ENCODE peak calls at places on chromosomes 5 and 9, in five cellular contexts. J, R, B, X and M are unnamed samples.
A peak's percentile ranks its signal among the peaks of the same experiment; 100 is the strongest.

GRCh38 chr9:74736635-74737034 is 151.1 kb downstream of the TRPM6 start:
- DNase-seq in B (no peak), J (no peak), R (no peak), X (no peak), M (no peak)

GRCh38 chr5:83549681-83550080 is 78.1 kb downstream of the VCAN start:
- DNase-seq in J (no peak), B (no peak), R (no peak), X (no peak), M (no peak)

GRCh38 chr9:33637881-33638280 is 113.8 kb downstream of the ANKRD18B start:
- DNase-seq in B (no peak), J (no peak), R (no peak), X (no peak), M (no peak)

GRCh38 chr9:117779760-117780159 is 75.6 kb downstream of the TLR4 start:
- DNase-seq in X (no peak), B (no peak), J (no peak), R (peak; percentile 7), M (no peak)

GRCh38 chr9:114745108-114745848 is 60.6 kb downstream of the TNFSF15 start:
- DNase-seq in R (peak; percentile 13), X (peak; percentile 22), J (no peak), B (no peak), M (no peak)

GRCh38 chr5:1729641-1730486 is 69.8 kb downstream of the MRPL36 start:
- DNase-seq in R (no peak), X (no peak), B (peak; percentile 38), J (no peak), M (no peak)

GRCh38 chr9:125486109-125486508 is 220.9 kb downstream of the MAPKAP1 start:
- DNase-seq in B (no peak), R (no peak), J (no peak), X (no peak), M (no peak)

GRCh38 chr5:72619251-72619650 is 112.0 kb upstream of the ZNF366 start:
- DNase-seq in J (no peak), R (no peak), B (no peak), X (no peak), M (no peak)

GRCh38 chr5:41908374-41909079 is 4.4 kb downstream of the RIMOC1 start:
- DNase-seq in X (no peak), R (peak; percentile 46), B (no peak), J (no peak), M (no peak)

GRCh38 chr5:147455822-147456221 is 54.0 kb downstream of the DPYSL3 start:
- DNase-seq in J (no peak), X (no peak), B (no peak), R (no peak), M (no peak)

GRCh38 chr5:63145167-63145566 is 566.5 kb downstream of the LRRC70 start:
- DNase-seq in J (no peak), X (no peak), R (peak; percentile 27), B (no peak), M (no peak)

GRCh38 chr5:145915970-145916638 is 20.3 kb upstream of the SH3RF2 start:
- DNase-seq in X (no peak), B (no peak), R (no peak), J (no peak), M (no peak)

GRCh38 chr5:5079871-5080270 is 60.3 kb upstream of the ADAMTS16 start:
- DNase-seq in J (no peak), X (no peak), R (no peak), B (no peak), M (no peak)

GRCh38 chr5:73591102-73591695 is 25.7 kb downstream of the UTP15 start:
- DNase-seq in B (no peak), J (peak; percentile 39), X (peak; percentile 74), R (peak; percentile 91), M (peak; percentile 49)

GRCh38 chr5:13909271-13909670 is 35.2 kb downstream of the DNAH5 start:
- DNase-seq in R (no peak), B (no peak), X (no peak), J (no peak), M (no peak)

GRCh38 chr9:126347093-126347492 is 20.5 kb downstream of the MVB12B start:
- DNase-seq in J (no peak), R (no peak), B (no peak), X (no peak), M (no peak)

GRCh38 chr5:150599917-150600511 is 40.4 kb upstream of the SYNPO start:
- DNase-seq in B (no peak), J (no peak), X (no peak), R (peak; percentile 88), M (no peak)

GRCh38 chr5:1097381-1097893 is 14.4 kb downstream of the SLC12A7 start:
- DNase-seq in R (no peak), B (no peak), J (no peak), X (no peak), M (no peak)

GRCh38 chr9:133881671-133882381 is 110.3 kb downstream of the VAV2 start:
- DNase-seq in J (no peak), R (no peak), B (no peak), X (no peak), M (no peak)

GRCh38 chr9:136096505-136097001 is 1.5 kb upstream of the NACC2 start:
- DNase-seq in R (no peak), J (no peak), B (no peak), X (no peak), M (no peak)

GRCh38 chr5:109844695-109845094 is 155.0 kb downstream of the MAN2A1 start:
- DNase-seq in B (no peak), R (peak; percentile 42), X (no peak), J (no peak), M (no peak)

GRCh38 chr5:115599502-115599901 is 2.8 kb downstream of the TICAM2 start:
- DNase-seq in B (no peak), R (peak; percentile 68), J (peak; percentile 42), X (no peak), M (no peak)

GRCh38 chr5:82375488-82376294 is 97.5 kb upstream of the RPS23 start:
- DNase-seq in J (no peak), X (no peak), B (no peak), R (no peak), M (no peak)

GRCh38 chr9:125747765-125748510 is 765 bp downstream of the PBX3 start:
- DNase-seq in B (peak; percentile 59), R (peak; percentile 40), X (no peak), J (peak; percentile 65), M (peak; percentile 49)

GRCh38 chr5:97009212-97009898 is 73.5 kb downstream of the LNPEP start:
- DNase-seq in J (peak; percentile 13), X (no peak), R (peak; percentile 52), B (no peak), M (no peak)

GRCh38 chr5:44927335-44927734 is 118.6 kb downstream of the MRPS30 start:
- DNase-seq in X (no peak), R (no peak), J (no peak), B (no peak), M (no peak)

GRCh38 chr5:170632266-170632984 is 128.6 kb downstream of the KCNIP1 start:
- DNase-seq in R (no peak), B (no peak), X (no peak), J (no peak), M (peak; percentile 28)

GRCh38 chr5:81817086-81817485 is 66.2 kb upstream of the SSBP2 start:
- DNase-seq in X (no peak), R (no peak), J (no peak), B (no peak), M (no peak)

GRCh38 chr5:1331861-1332405 is 13.0 kb downstream of the CLPTM1L start:
- DNase-seq in J (no peak), B (no peak), R (no peak), X (no peak), M (no peak)

GRCh38 chr5:95281211-95281610 is 3.7 kb downstream of the MCTP1 start:
- DNase-seq in B (no peak), J (no peak), R (peak; percentile 5), X (no peak), M (no peak)

GRCh38 chr5:149457393-149457763 is 78.3 kb upstream of the IL17B start:
- DNase-seq in R (no peak), X (no peak), B (no peak), J (no peak), M (no peak)
- TF ChIP-seq CTCF in R (no peak), X (no peak), B (no peak), J (no peak), M (no peak)

DNA sequence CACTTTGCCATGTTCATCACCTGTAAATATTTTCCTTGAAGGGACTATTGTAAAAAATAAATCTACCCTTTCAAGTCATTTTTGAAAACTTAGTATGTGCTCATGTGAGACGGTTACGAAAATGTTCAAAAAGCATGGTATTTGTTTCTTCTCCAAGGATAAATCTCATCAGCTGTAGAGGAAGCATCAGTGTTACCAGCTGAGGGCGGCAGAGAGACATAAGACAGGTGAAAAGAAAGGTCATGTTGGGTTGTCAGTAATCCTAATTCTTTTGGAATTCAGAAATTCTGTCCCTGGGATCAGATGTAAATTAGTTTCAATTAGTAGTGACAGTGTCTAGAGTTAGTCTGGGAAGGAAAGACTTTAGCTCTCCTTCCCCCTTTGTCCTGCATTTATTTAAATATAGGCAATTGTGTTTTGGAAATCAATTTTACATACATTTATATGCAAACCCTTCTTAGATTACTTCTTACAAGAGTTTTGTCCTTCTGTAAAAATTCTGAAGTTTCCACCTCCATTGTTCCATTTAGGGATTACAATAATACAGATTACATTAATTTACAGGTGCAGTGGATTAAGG is 791.9 kb upstream of the CDH6 start:
- DNase-seq in J (no peak), B (no peak), R (peak; percentile 15), X (peak; percentile 3), M (peak; percentile 55)
- TF ChIP-seq CTCF in J (peak; percentile 54), B (peak; percentile 37), R (peak; percentile 25), X (peak; percentile 57), M (peak; percentile 60)

DNA sequence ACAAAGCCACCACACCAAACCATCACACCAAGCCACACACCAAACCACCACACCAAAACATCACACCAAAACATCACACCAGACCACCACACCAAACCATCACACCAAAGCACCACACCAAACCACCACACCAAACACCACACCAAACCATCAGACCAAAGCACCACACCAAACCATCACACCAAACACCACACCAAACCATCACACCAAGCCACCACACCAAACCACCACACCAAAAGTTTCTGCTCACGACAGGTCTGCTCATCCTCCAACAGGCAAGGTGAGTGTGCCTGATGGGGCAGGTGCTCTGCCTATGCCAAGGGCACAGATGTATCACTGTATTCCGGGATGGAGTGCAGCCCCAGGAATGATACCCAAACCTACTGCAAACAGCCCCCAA is 87.9 kb upstream of the FSTL4 start:
- DNase-seq in R (no peak), J (no peak), B (no peak), X (no peak), M (no peak)
- TF ChIP-seq CTCF in R (no peak), J (no peak), B (no peak), X (no peak), M (no peak)

GRCh38 chr5:138282918-138283742 is 8.7 kb upstream of the GFRA3 start:
- DNase-seq in J (no peak), R (peak; percentile 83), X (peak; percentile 14), B (peak; percentile 42), M (peak; percentile 28)
- TF ChIP-seq CTCF in J (peak; percentile 43), R (peak; percentile 78), X (peak; percentile 57), B (peak; percentile 31), M (peak; percentile 54)

DNA sequence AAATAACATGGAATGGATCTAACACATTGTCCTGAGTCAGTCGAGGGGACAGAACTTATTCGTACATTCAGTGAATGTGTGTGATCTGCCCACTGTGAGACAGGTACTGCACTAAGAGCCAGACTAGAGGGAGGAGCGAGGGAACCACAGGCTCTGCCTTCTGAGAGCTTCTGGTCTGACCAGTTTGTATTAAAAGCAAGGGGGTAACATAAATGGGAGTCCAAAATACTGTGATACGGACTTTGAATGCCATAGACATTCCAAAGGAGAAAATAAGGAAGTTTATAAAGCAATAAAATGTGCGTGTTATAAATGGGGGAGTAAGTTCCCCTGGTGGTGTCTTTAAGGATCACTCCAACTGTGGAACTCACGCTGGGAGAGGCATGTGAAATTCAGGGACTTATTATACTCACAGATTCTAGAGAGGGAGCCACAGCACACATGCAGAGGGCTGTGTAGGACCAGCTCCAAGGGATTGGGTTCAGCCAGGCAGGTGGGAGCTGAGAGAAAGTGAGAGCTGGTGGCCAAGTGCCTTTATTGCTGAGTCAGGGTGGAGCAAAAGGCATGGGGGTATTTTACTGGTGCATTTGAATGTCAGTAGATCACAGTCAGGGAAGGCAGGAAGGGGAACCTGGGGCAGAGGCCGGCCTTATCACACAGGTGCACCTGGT is 186.5 kb upstream of the WWC1 start:
- DNase-seq in B (no peak), X (no peak), J (no peak), R (no peak), M (no peak)
- TF ChIP-seq CTCF in B (no peak), X (no peak), J (no peak), R (no peak), M (peak; percentile 17)